ENCODE peak calls at places on chromosomes 4 and X, in eight cellular contexts. L, B, H, W, N, G, U and Y are unnamed samples.

GRCh38 chrX:132231587-132231986 is 12.3 kb upstream of the RAP2C start:
- DNase-seq in B (no peak), H (no peak), U (no peak), G (no peak), L (no peak), W (no peak), N (no peak), Y (no peak)

GRCh38 chr4:91989914-91990313 is 313.9 kb upstream of the GRID2 start:
- DNase-seq in B (no peak), N (no peak), W (no peak), H (no peak), G (no peak), L (no peak), U (no peak), Y (no peak)

GRCh38 chr4:185015108-185015507 is 3.2 kb upstream of the HELT start:
- DNase-seq in B (no peak), H (peak; percentile 6), N (no peak), G (no peak), L (no peak), W (no peak), U (no peak), Y (no peak)

GRCh38 chrX:40465735-40466551 is 114.8 kb upstream of the ATP6AP2 start:
- DNase-seq in H (no peak), W (no peak), U (no peak), B (peak; percentile 40), N (no peak), G (no peak), L (no peak), Y (no peak)

GRCh38 chrX:11688201-11688600 is 22.5 kb upstream of the ARHGAP6 start:
- DNase-seq in B (peak; percentile 53), L (no peak), G (no peak), U (no peak), W (no peak), H (no peak), N (no peak), Y (no peak)

GRCh38 chr4:127846061-127846460 is 34.6 kb upstream of the PLK4 start:
- DNase-seq in N (no peak), H (no peak), L (no peak), W (no peak), U (no peak), G (no peak), B (no peak), Y (no peak)

GRCh38 chr4:100988876-100989275 is 358.4 kb downstream of the PPP3CA start:
- DNase-seq in L (no peak), U (no peak), W (no peak), G (no peak), N (no peak), H (no peak), B (no peak), Y (no peak)

GRCh38 chr4:66736593-66736992 is 808.7 kb downstream of the CENPC start:
- DNase-seq in L (no peak), H (no peak), G (no peak), N (no peak), U (no peak), B (no peak), W (no peak), Y (no peak)

GRCh38 chrX:154799554-154800348 is 5.5 kb downstream of the MPP1 start:
- DNase-seq in G (no peak), B (peak; percentile 24), L (no peak), U (no peak), H (peak; percentile 35), N (peak; percentile 48), W (no peak), Y (no peak)

GRCh38 chr4:137065306-137065705 is 467.0 kb downstream of the PCDH18 start:
- DNase-seq in U (no peak), W (no peak), N (no peak), B (peak; percentile 69), L (no peak), G (no peak), H (peak; percentile 49), Y (no peak)

GRCh38 chr4:186485621-186486062 is 69.7 kb downstream of the MTNR1A start:
- DNase-seq in G (no peak), W (no peak), L (no peak), N (no peak), B (peak; percentile 24), H (peak; percentile 19), U (no peak), Y (peak; percentile 6)

GRCh38 chrX:109966246-109966645 is 36.7 kb upstream of the TMEM164 start:
- DNase-seq in B (peak; percentile 9), L (no peak), W (no peak), U (no peak), G (no peak), H (no peak), N (no peak), Y (no peak)

GRCh38 chrX:71256051-71256450 is 2.1 kb upstream of the ZMYM3 start:
- DNase-seq in B (peak; percentile 68), W (no peak), N (no peak), H (peak; percentile 28), G (no peak), L (no peak), U (no peak), Y (no peak)

GRCh38 chr4:150119492-150119891 is 41.2 kb downstream of the DCLK2 start:
- DNase-seq in G (no peak), H (peak; percentile 57), W (no peak), N (peak; percentile 14), B (peak; percentile 52), U (no peak), L (no peak), Y (no peak)

GRCh38 chr4:46329118-46329976 is 60.6 kb downstream of the GABRA2 start:
- DNase-seq in B (peak; percentile 77), W (no peak), G (peak; percentile 46), N (peak; percentile 66), L (no peak), H (peak; percentile 61), U (no peak), Y (peak; percentile 12)

GRCh38 chrX:140477987-140478386 is 26.9 kb downstream of the SOX3 start:
- DNase-seq in W (no peak), B (no peak), N (no peak), G (peak; percentile 62), U (no peak), H (no peak), L (no peak), Y (no peak)

GRCh38 chr4:54315561-54315960 is 86.5 kb downstream of the PDGFRA start:
- DNase-seq in U (no peak), N (no peak), H (no peak), L (no peak), W (no peak), G (no peak), B (no peak), Y (no peak)

GRCh38 chr4:158914178-158914577 is 145.4 kb downstream of the FNIP2 start:
- DNase-seq in W (no peak), G (no peak), H (peak; percentile 84), N (no peak), U (no peak), B (peak; percentile 60), L (no peak), Y (no peak)

GRCh38 chr4:3800351-3800750 is 34.2 kb downstream of the ADRA2C start:
- DNase-seq in N (no peak), W (no peak), L (no peak), U (no peak), G (no peak), B (no peak), H (no peak), Y (no peak)

GRCh38 chr4:176359590-176359989 is 39.8 kb downstream of the SPCS3 start:
- DNase-seq in U (no peak), G (no peak), B (no peak), N (no peak), H (peak; percentile 79), L (no peak), W (no peak), Y (no peak)
- H3K4me1 ChIP-seq in U (no peaks in the 10 kb centered on the region), G (peaks cover 3% of the 10 kb centered on the region), B (no peaks in the 10 kb centered on the region), N (no peaks in the 10 kb centered on the region), H (peaks cover 8% of the 10 kb centered on the region), L (no peaks in the 10 kb centered on the region), W (no peaks in the 10 kb centered on the region), Y (no peaks in the 10 kb centered on the region)

GRCh38 chr4:76588268-76588667 is 153.2 kb downstream of the SHROOM3 start:
- DNase-seq in B (no peak), N (no peak), W (no peak), L (no peak), U (no peak), G (peak; percentile 45), H (no peak), Y (no peak)

GRCh38 chr4:76591992-76592391 is 157.0 kb downstream of the SHROOM3 start:
- DNase-seq in W (no peak), G (no peak), N (no peak), H (no peak), B (no peak), U (no peak), L (no peak), Y (no peak)

GRCh38 chr4:76590847-76591281 is 155.8 kb downstream of the SHROOM3 start:
- DNase-seq in U (no peak), H (peak; percentile 58), B (no peak), G (no peak), W (no peak), N (no peak), L (no peak), Y (no peak)

GRCh38 chr4:76589872-76590846 is 155.1 kb downstream of the SHROOM3 start:
- DNase-seq in G (peak; percentile 94), W (no peak), N (peak; percentile 77), H (peak; percentile 92), L (no peak), B (peak; percentile 90), U (peak; percentile 83), Y (no peak)

GRCh38 chr4:76589402-76589801 is 154.4 kb downstream of the SHROOM3 start:
- DNase-seq in B (peak; percentile 69), H (peak; percentile 57), W (no peak), N (peak; percentile 78), L (no peak), U (no peak), G (peak; percentile 37), Y (no peak)
- H3K4me1 ChIP-seq in B (peaks cover 16% of the 10 kb centered on the region), H (peaks cover 16% of the 10 kb centered on the region), W (no peaks in the 10 kb centered on the region), N (peaks cover 32% of the 10 kb centered on the region), L (peaks cover 49% of the 10 kb centered on the region), U (peaks cover 15% of the 10 kb centered on the region), G (peaks cover 13% of the 10 kb centered on the region), Y (peaks cover 5% of the 10 kb centered on the region)

DNA sequence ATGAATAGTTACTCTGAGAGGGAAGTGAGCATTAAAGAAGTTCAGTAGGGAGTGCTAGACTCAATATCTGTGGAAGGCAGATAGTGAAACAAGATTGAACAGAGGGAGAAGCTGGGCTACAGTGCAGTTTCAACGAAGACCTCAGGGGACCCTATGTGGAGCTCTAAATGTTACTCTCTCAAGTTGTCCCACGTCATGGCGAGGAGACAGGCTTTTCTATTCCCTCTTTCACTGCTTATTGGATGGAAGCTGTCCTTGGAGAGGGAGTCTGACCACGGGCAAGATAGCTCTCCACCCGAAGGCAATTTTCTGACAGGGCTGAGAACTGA is 42.3 kb upstream of the CCSER1 start:
- DNase-seq in N (no peak), L (no peak), H (no peak), W (no peak), U (no peak), B (no peak), G (no peak), Y (no peak)
- H3K4me1 ChIP-seq in N (no peaks in the 10 kb centered on the region), L (no peaks in the 10 kb centered on the region), H (no peaks in the 10 kb centered on the region), W (no peaks in the 10 kb centered on the region), U (no peaks in the 10 kb centered on the region), B (no peaks in the 10 kb centered on the region), G (no peaks in the 10 kb centered on the region), Y (no peaks in the 10 kb centered on the region)

DNA sequence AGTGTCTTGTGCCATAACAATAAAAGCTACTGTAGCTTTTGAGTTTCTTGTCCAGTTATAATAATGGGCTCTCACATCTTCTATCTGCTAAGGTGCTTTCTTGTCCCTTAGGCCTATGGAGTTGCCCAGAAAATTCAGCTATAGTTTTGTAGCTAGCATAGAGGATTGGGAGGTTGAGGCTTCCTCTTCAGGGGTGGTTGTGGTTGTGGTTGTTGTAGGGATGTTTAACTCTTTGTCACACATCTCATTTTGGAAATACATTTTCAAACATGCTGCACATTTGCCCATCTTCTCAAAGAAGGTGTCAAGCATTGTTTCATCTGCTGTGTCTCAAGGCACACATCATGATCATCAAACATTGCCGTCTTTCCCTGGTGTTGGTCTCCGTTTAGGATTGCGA is 65.0 kb downstream of the ATXN3L start:
- DNase-seq in H (no peak), B (no peak), G (no peak), W (no peak), U (no peak), L (no peak), N (no peak), Y (no peak)
- H3K4me1 ChIP-seq in H (peaks cover 3% of the 10 kb centered on the region), B (peaks cover 1% of the 10 kb centered on the region), G (no peaks in the 10 kb centered on the region), W (no peaks in the 10 kb centered on the region), U (no peaks in the 10 kb centered on the region), L (no peaks in the 10 kb centered on the region), N (peaks cover 8% of the 10 kb centered on the region), Y (no peaks in the 10 kb centered on the region)